ENCODE peak calls at places on chromosomes 4 and X, in ten cellular contexts. Q, G, K, H, R, A, T, F, X and Z are unnamed samples.

GRCh38 chr4:102036619-102037376 is 246.3 kb downstream of the BANK1 start:
- DNase-seq in X (no peak), H (peak), F (no peak), A (no peak), Q (no peak), K (no peak), R (peak), T (no peak), G (no peak), Z (peak)

GRCh38 chr4:132955146-132955545 is 193.9 kb upstream of the PCDH10 start:
- DNase-seq in R (no peak), T (no peak), A (no peak), K (no peak), Q (no peak), F (no peak), G (no peak), H (no peak), X (no peak), Z (no peak)

GRCh38 chr4:108484187-108484586 is 136.2 kb upstream of the RPL34 start:
- DNase-seq in F (no peak), Q (no peak), T (no peak), A (no peak), X (no peak), G (no peak), K (no peak), H (no peak), R (no peak), Z (no peak)

GRCh38 chr4:3250956-3251690 is 2.2 kb downstream of the MSANTD1 start:
- DNase-seq in H (peak), T (no peak), K (no peak), A (no peak), G (no peak), R (no peak), F (peak), X (no peak), Q (no peak), Z (no peak)

GRCh38 chr4:173736840-173737239 is 206.8 kb upstream of the HAND2 start:
- DNase-seq in K (no peak), R (peak), Q (no peak), A (no peak), X (no peak), H (no peak), G (no peak), F (no peak), T (no peak), Z (no peak)

GRCh38 chrX:38943120-38943519 is 141.9 kb downstream of the MID1IP1 start:
- DNase-seq in T (no peak), K (no peak), A (no peak), H (no peak), Q (no peak), X (no peak), R (no peak), G (no peak), F (no peak), Z (no peak)

GRCh38 chr4:123399638-123400358 is 3.2 kb downstream of the SPRY1 start:
- DNase-seq in G (no peak), X (no peak), Q (no peak), R (peak), F (no peak), H (peak), T (no peak), A (peak), K (no peak), Z (peak)

GRCh38 chrX:16113978-16114554 is 9.3 kb upstream of the GRPR start:
- DNase-seq in Q (no peak), R (no peak), H (no peak), A (no peak), X (no peak), T (no peak), F (no peak), G (no peak), K (no peak), Z (no peak)

GRCh38 chrX:103373581-103373980 is 2.8 kb upstream of the BEX3 start:
- DNase-seq in T (no peak), K (no peak), A (no peak), H (no peak), F (no peak), Q (no peak), R (peak), X (no peak), G (no peak), Z (no peak)

GRCh38 chr4:13750594-13750993 is 123.1 kb upstream of the BOD1L1 start:
- DNase-seq in A (no peak), H (no peak), F (no peak), G (no peak), K (no peak), Q (no peak), X (no peak), R (no peak), T (no peak), Z (no peak)

GRCh38 chr4:158090323-158090722 is 82.5 kb downstream of the GASK1B start:
- DNase-seq in G (no peak), K (no peak), X (no peak), H (peak), R (peak), F (no peak), A (no peak), T (no peak), Q (no peak), Z (peak)

GRCh38 chrX:9940397-9940796 is 26.8 kb upstream of the CLDN34 start:
- DNase-seq in R (peak), Q (no peak), F (no peak), X (no peak), T (no peak), K (no peak), H (peak), G (peak), A (peak), Z (peak)

GRCh38 chrX:20857746-20858145 is 516.5 kb upstream of the CNKSR2 start:
- DNase-seq in F (no peak), A (no peak), H (no peak), R (peak), G (no peak), Q (no peak), T (no peak), K (no peak), X (no peak), Z (peak)

GRCh38 chr4:8240211-8241041 is 29.1 kb upstream of the HTRA3 start:
- DNase-seq in A (no peak), Q (no peak), H (no peak), F (no peak), T (no peak), K (no peak), R (no peak), G (no peak), X (no peak), Z (no peak)

GRCh38 chr4:48350871-48351270 is 9.5 kb downstream of the SLAIN2 start:
- DNase-seq in Q (no peak), A (no peak), T (no peak), G (no peak), X (no peak), H (no peak), R (no peak), F (no peak), K (no peak), Z (no peak)

GRCh38 chr4:76012388-76012801 is 5.1 kb upstream of the CXCL9 start:
- DNase-seq in F (no peak), H (no peak), Q (no peak), T (no peak), R (peak), G (no peak), K (no peak), X (no peak), A (no peak), Z (peak)

GRCh38 chr4:107034982-107035710 is 967 bp downstream of the DKK2 start:
- DNase-seq in F (no peak), X (peak), R (peak), T (no peak), G (no peak), Q (no peak), A (no peak), K (no peak), H (peak), Z (peak)

GRCh38 chr4:25308266-25308665 is 4.3 kb upstream of the ZCCHC4 start:
- DNase-seq in T (no peak), H (no peak), X (no peak), F (no peak), R (no peak), G (no peak), Q (no peak), A (no peak), K (no peak), Z (no peak)

GRCh38 chr4:4574792-4575191 is 32.9 kb upstream of the STX18 start:
- DNase-seq in K (no peak), X (no peak), H (peak), R (peak), G (peak), F (peak), A (no peak), Q (peak), T (no peak), Z (peak)

GRCh38 chr4:139214039-139214534 is 37.1 kb upstream of the ELF2 start:
- DNase-seq in A (no peak), G (peak), F (peak), X (no peak), H (peak), Q (peak), K (no peak), R (peak), T (no peak), Z (no peak)